ENCODE peak calls at places on chromosomes 11 and 22, in nine cellular contexts. One of them, this sample, is unnamed. For H3K4me1, the result is how much of the 10 kb centered on the place peaks cover.

GRCh38 chr11:12680246-12680939 is 6.2 kb downstream of the TEAD1 start:
- DNase-seq in sigmoid colon: peak
- DNase-seq in testis: peak
- DNase-seq in ovary: peak
- DNase-seq in spleen: no peak
- DNase-seq in K562: peak
- DNase-seq in HCT116: no peak
- DNase-seq in Peyer's patch: peak
- DNase-seq in esophagus squamous epithelium: peak
- DNase-seq in this sample: peak

GRCh38 chr22:26573026-26573662 is 16.8 kb downstream of the TPST2 start:
- DNase-seq in sigmoid colon: peak
- DNase-seq in testis: no peak
- DNase-seq in ovary: no peak
- DNase-seq in spleen: peak
- DNase-seq in K562: no peak
- DNase-seq in HCT116: no peak
- DNase-seq in Peyer's patch: no peak
- DNase-seq in esophagus squamous epithelium: no peak
- DNase-seq in this sample: peak

GRCh38 chr11:111730031-111730430 is 36.2 kb downstream of the PPP2R1B start:
- DNase-seq in sigmoid colon: no peak
- DNase-seq in testis: no peak
- DNase-seq in ovary: no peak
- DNase-seq in spleen: no peak
- DNase-seq in K562: no peak
- DNase-seq in HCT116: no peak
- DNase-seq in Peyer's patch: no peak
- DNase-seq in esophagus squamous epithelium: no peak
- DNase-seq in this sample: no peak

GRCh38 chr22:44289429-44290171 is 23.2 kb downstream of the SHISAL1 start:
- DNase-seq in sigmoid colon: no peak
- DNase-seq in testis: no peak
- DNase-seq in ovary: no peak
- DNase-seq in spleen: no peak
- DNase-seq in K562: no peak
- DNase-seq in HCT116: no peak
- DNase-seq in Peyer's patch: no peak
- DNase-seq in esophagus squamous epithelium: no peak
- DNase-seq in this sample: no peak

GRCh38 chr11:74678591-74679512 is 52.4 kb downstream of the CHRDL2 start:
- DNase-seq in sigmoid colon: no peak
- DNase-seq in testis: peak
- DNase-seq in ovary: no peak
- DNase-seq in spleen: peak
- DNase-seq in K562: peak
- DNase-seq in HCT116: no peak
- DNase-seq in Peyer's patch: no peak
- DNase-seq in esophagus squamous epithelium: no peak
- DNase-seq in this sample: peak

GRCh38 chr22:17451251-17451765 is 82.0 kb downstream of the CECR2 start:
- DNase-seq in sigmoid colon: no peak
- DNase-seq in testis: no peak
- DNase-seq in ovary: no peak
- DNase-seq in spleen: no peak
- DNase-seq in K562: no peak
- DNase-seq in HCT116: no peak
- DNase-seq in Peyer's patch: no peak
- DNase-seq in esophagus squamous epithelium: no peak
- DNase-seq in this sample: no peak

GRCh38 chr11:122463530-122463929 is 192.0 kb upstream of the UBASH3B start:
- DNase-seq in sigmoid colon: no peak
- DNase-seq in testis: no peak
- DNase-seq in ovary: no peak
- DNase-seq in spleen: no peak
- DNase-seq in K562: no peak
- DNase-seq in HCT116: no peak
- DNase-seq in Peyer's patch: no peak
- DNase-seq in esophagus squamous epithelium: no peak
- DNase-seq in this sample: no peak

GRCh38 chr11:127000291-127000968 is at the start of gene KIRREL3:
- DNase-seq in sigmoid colon: no peak
- DNase-seq in testis: peak
- DNase-seq in ovary: no peak
- DNase-seq in spleen: no peak
- DNase-seq in K562: no peak
- DNase-seq in HCT116: no peak
- DNase-seq in Peyer's patch: no peak
- DNase-seq in esophagus squamous epithelium: no peak
- DNase-seq in this sample: no peak

GRCh38 chr11:132898021-132898420 is 634.3 kb downstream of the OPCML start:
- DNase-seq in sigmoid colon: no peak
- DNase-seq in testis: no peak
- DNase-seq in ovary: no peak
- DNase-seq in spleen: no peak
- DNase-seq in K562: no peak
- DNase-seq in HCT116: no peak
- DNase-seq in Peyer's patch: no peak
- DNase-seq in esophagus squamous epithelium: no peak
- DNase-seq in this sample: no peak

GRCh38 chr11:68146704-68147474 is 25.7 kb upstream of the CHKA start:
- DNase-seq in sigmoid colon: no peak
- DNase-seq in testis: peak
- DNase-seq in ovary: no peak
- DNase-seq in spleen: no peak
- DNase-seq in K562: peak
- DNase-seq in HCT116: no peak
- DNase-seq in Peyer's patch: peak
- DNase-seq in esophagus squamous epithelium: no peak
- DNase-seq in this sample: peak

GRCh38 chr11:66956689-66957290 is 1.4 kb downstream of the PC start:
- DNase-seq in sigmoid colon: peak
- DNase-seq in testis: peak
- DNase-seq in ovary: no peak
- DNase-seq in spleen: no peak
- DNase-seq in K562: no peak
- DNase-seq in HCT116: no peak
- DNase-seq in Peyer's patch: no peak
- DNase-seq in esophagus squamous epithelium: no peak
- DNase-seq in this sample: peak

GRCh38 chr11:66958956-66959274 is 732 bp upstream of the PC start:
- DNase-seq in sigmoid colon: no peak
- DNase-seq in testis: no peak
- DNase-seq in ovary: no peak
- DNase-seq in spleen: no peak
- DNase-seq in K562: no peak
- DNase-seq in HCT116: no peak
- DNase-seq in Peyer's patch: no peak
- DNase-seq in esophagus squamous epithelium: no peak
- DNase-seq in this sample: no peak

GRCh38 chr11:66962247-66962646 is 4.1 kb upstream of the PC start:
- DNase-seq in sigmoid colon: no peak
- DNase-seq in testis: no peak
- DNase-seq in ovary: no peak
- DNase-seq in spleen: no peak
- DNase-seq in K562: no peak
- DNase-seq in HCT116: no peak
- DNase-seq in Peyer's patch: no peak
- DNase-seq in esophagus squamous epithelium: no peak
- DNase-seq in this sample: no peak

GRCh38 chr11:66957971-66958231 is 282 bp downstream of the PC start:
- DNase-seq in sigmoid colon: no peak
- DNase-seq in testis: no peak
- DNase-seq in ovary: no peak
- DNase-seq in spleen: no peak
- DNase-seq in K562: peak
- DNase-seq in HCT116: no peak
- DNase-seq in Peyer's patch: no peak
- DNase-seq in esophagus squamous epithelium: no peak
- DNase-seq in this sample: no peak

GRCh38 chr11:66958232-66958955 is at the start of gene PC:
- DNase-seq in sigmoid colon: peak
- DNase-seq in testis: peak
- DNase-seq in ovary: peak
- DNase-seq in spleen: peak
- DNase-seq in K562: peak
- DNase-seq in HCT116: peak
- DNase-seq in Peyer's patch: peak
- DNase-seq in esophagus squamous epithelium: peak
- DNase-seq in this sample: peak
- TF ChIP-seq POLR2A in sigmoid colon: peak
- TF ChIP-seq POLR2A in testis: no peak
- TF ChIP-seq POLR2A in ovary: peak
- TF ChIP-seq POLR2A in spleen: peak
- TF ChIP-seq POLR2A in K562: peak
- TF ChIP-seq POLR2A in HCT116: no peak
- TF ChIP-seq POLR2A in Peyer's patch: peak
- TF ChIP-seq POLR2A in esophagus squamous epithelium: no peak
- TF ChIP-seq POLR2A in this sample: peak

GRCh38 chr22:38715852-38716251 is 10.1 kb downstream of the GTPBP1 start:
- DNase-seq in sigmoid colon: no peak
- DNase-seq in testis: no peak
- DNase-seq in ovary: no peak
- DNase-seq in spleen: no peak
- DNase-seq in K562: no peak
- DNase-seq in HCT116: no peak
- DNase-seq in Peyer's patch: no peak
- DNase-seq in esophagus squamous epithelium: no peak
- DNase-seq in this sample: no peak

GRCh38 chr22:38715176-38715764 is 9.5 kb downstream of the GTPBP1 start:
- DNase-seq in sigmoid colon: no peak
- DNase-seq in testis: no peak
- DNase-seq in ovary: no peak
- DNase-seq in spleen: peak
- DNase-seq in K562: no peak
- DNase-seq in HCT116: no peak
- DNase-seq in Peyer's patch: no peak
- DNase-seq in esophagus squamous epithelium: no peak
- DNase-seq in this sample: no peak

GRCh38 chr22:38716271-38716670 is 10.5 kb downstream of the GTPBP1 start:
- DNase-seq in sigmoid colon: peak
- DNase-seq in testis: peak
- DNase-seq in ovary: no peak
- DNase-seq in spleen: no peak
- DNase-seq in K562: no peak
- DNase-seq in HCT116: no peak
- DNase-seq in Peyer's patch: no peak
- DNase-seq in esophagus squamous epithelium: no peak
- DNase-seq in this sample: no peak

GRCh38 chr22:38712496-38713207 is 6.9 kb downstream of the GTPBP1 start:
- DNase-seq in sigmoid colon: peak
- DNase-seq in testis: no peak
- DNase-seq in ovary: no peak
- DNase-seq in spleen: no peak
- DNase-seq in K562: no peak
- DNase-seq in HCT116: no peak
- DNase-seq in Peyer's patch: no peak
- DNase-seq in esophagus squamous epithelium: no peak
- DNase-seq in this sample: no peak

DNA sequence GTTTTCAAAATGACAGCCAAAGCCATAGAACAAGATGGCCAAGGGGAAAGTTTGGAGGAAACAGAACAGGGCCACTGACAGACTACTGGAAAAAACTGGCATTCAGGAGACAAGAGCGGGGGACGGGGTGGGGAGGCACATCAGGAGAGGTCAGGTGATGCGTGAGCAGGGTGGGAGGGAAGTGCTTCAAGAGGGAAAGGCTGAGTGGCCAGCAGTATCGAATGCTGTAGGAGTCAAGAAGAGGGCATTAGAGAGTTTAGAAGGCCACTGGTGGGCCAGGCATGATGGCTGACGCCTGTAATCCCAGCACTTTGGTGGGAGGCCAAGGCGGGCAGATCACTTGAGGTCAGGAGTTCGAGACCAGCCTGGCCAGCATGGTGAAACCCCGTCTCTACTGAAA is 8.2 kb downstream of the GTPBP1 start:
- DNase-seq in sigmoid colon: no peak
- DNase-seq in testis: no peak
- DNase-seq in ovary: no peak
- DNase-seq in spleen: no peak
- DNase-seq in K562: no peak
- DNase-seq in HCT116: no peak
- DNase-seq in Peyer's patch: no peak
- DNase-seq in esophagus squamous epithelium: no peak
- DNase-seq in this sample: peak
- H3K4me1 ChIP-seq in sigmoid colon: under half
- H3K4me1 ChIP-seq in testis: under half
- H3K4me1 ChIP-seq in ovary: under half
- H3K4me1 ChIP-seq in spleen: half or more
- H3K4me1 ChIP-seq in K562: half or more
- H3K4me1 ChIP-seq in HCT116: under half
- H3K4me1 ChIP-seq in Peyer's patch: under half
- H3K4me1 ChIP-seq in esophagus squamous epithelium: under half
- H3K4me1 ChIP-seq in this sample: under half

GRCh38 chr11:44036811-44037657 is 10.7 kb upstream of the ACCSL start:
- DNase-seq in sigmoid colon: peak
- DNase-seq in testis: peak
- DNase-seq in ovary: peak
- DNase-seq in spleen: peak
- DNase-seq in K562: peak
- DNase-seq in HCT116: peak
- DNase-seq in Peyer's patch: peak
- DNase-seq in esophagus squamous epithelium: no peak
- DNase-seq in this sample: peak
- TF ChIP-seq POLR2A in sigmoid colon: no peak
- TF ChIP-seq POLR2A in testis: no peak
- TF ChIP-seq POLR2A in ovary: peak
- TF ChIP-seq POLR2A in spleen: no peak
- TF ChIP-seq POLR2A in K562: no peak
- TF ChIP-seq POLR2A in HCT116: no peak
- TF ChIP-seq POLR2A in Peyer's patch: no peak
- TF ChIP-seq POLR2A in esophagus squamous epithelium: no peak
- TF ChIP-seq POLR2A in this sample: no peak

DNA sequence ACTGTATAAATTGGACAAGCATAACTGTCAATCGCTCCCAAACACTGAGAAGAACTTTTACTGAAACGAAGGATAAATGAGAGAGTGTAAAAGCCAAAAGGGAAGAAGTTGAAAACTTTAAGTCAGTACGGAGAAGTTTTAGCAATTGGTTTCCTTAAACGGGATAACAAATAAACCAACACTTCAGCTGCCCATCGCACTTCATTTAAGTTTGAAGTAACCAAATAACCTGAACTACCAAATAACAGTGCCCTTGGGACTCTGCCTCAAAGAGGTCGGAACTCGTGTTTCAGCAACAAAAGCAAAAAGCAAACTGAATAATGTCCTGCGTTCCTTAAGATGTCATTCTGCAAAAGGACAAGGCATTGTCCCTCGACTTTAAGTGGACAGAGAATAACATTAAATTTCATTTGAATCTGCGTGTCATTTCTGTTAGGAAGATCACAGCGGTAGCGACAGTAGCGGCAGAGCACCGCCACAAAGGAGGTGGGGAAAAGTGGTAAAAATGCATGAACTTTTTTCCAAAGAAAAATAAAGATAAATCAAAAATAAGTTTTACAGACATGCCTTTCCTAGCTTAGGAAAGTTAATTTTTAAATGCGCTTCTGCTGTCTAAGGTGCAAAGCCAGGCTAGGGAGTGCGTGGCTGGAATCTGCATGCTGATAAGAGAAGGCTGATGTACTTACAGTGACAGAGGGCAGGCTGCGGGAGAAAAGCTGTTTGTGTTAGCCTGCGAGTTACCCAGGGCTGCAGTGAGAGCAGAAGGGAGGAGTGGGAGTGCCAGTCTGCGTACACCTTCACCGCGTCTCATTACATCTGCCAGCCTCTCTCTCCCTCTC is 126.8 kb upstream of the C11orf58 start:
- DNase-seq in sigmoid colon: no peak
- DNase-seq in testis: peak
- DNase-seq in ovary: no peak
- DNase-seq in spleen: no peak
- DNase-seq in K562: no peak
- DNase-seq in HCT116: no peak
- DNase-seq in Peyer's patch: no peak
- DNase-seq in esophagus squamous epithelium: no peak
- DNase-seq in this sample: no peak
- H3K4me1 ChIP-seq in sigmoid colon: under half
- H3K4me1 ChIP-seq in testis: under half
- H3K4me1 ChIP-seq in ovary: under half
- H3K4me1 ChIP-seq in spleen: under half
- H3K4me1 ChIP-seq in K562: under half
- H3K4me1 ChIP-seq in HCT116: under half
- H3K4me1 ChIP-seq in Peyer's patch: under half
- H3K4me1 ChIP-seq in esophagus squamous epithelium: under half
- H3K4me1 ChIP-seq in this sample: under half